ENCODE peak calls at places on chromosomes 7 and 10, in five cellular contexts. N, B, M, D and P are unnamed samples.

GRCh38 chr10:132335189-132336063 is 3.4 kb downstream of the LRRC27 start:
- DNase-seq in M (no peak), D (no peak), B (no peak), N (peak), P (no peak)

GRCh38 chr7:121620953-121621606 is 225.0 kb upstream of the FAM3C start:
- DNase-seq in N (no peak), M (no peak), D (no peak), B (no peak), P (no peak)

GRCh38 chr7:5780801-5781496 is 514 bp downstream of the RNF216 start:
- DNase-seq in D (peak), N (peak), B (no peak), M (no peak), P (peak)

GRCh38 chr7:148031816-148032215 is 558.8 kb upstream of the C7orf33 start:
- DNase-seq in D (no peak), B (no peak), N (no peak), M (no peak), P (no peak)

GRCh38 chr10:22821501-22821900 is 106.4 kb upstream of the ARMC3 start:
- DNase-seq in B (no peak), D (no peak), N (no peak), M (peak), P (no peak)

GRCh38 chr10:72062341-72062740 is 26.0 kb downstream of the SPOCK2 start:
- DNase-seq in B (no peak), D (no peak), N (no peak), M (no peak), P (no peak)

GRCh38 chr7:107394831-107395230 is 75.0 kb upstream of the GPR22 start:
- DNase-seq in D (no peak), M (peak), N (no peak), B (no peak), P (no peak)

GRCh38 chr10:79145517-79146470 is 77.0 kb downstream of the ZMIZ1 start:
- DNase-seq in M (no peak), N (no peak), D (no peak), B (no peak), P (no peak)

GRCh38 chr7:69429817-69430501 is 168.3 kb upstream of the AUTS2 start:
- DNase-seq in D (peak), N (no peak), M (no peak), B (no peak), P (no peak)

GRCh38 chr7:117704098-117704497 is 169.1 kb downstream of the CTTNBP2 start:
- DNase-seq in B (no peak), D (no peak), N (no peak), M (no peak), P (no peak)

GRCh38 chr10:62335326-62335725 is 38.8 kb upstream of the ZNF365 start:
- DNase-seq in B (no peak), M (no peak), N (no peak), D (no peak), P (no peak)

GRCh38 chr7:104487642-104488041 is 159.2 kb downstream of the LHFPL3 start:
- DNase-seq in D (no peak), N (no peak), B (no peak), M (no peak), P (no peak)

GRCh38 chr10:12221323-12222298 is 25.6 kb downstream of the CDC123 start:
- DNase-seq in D (no peak), B (no peak), N (no peak), M (no peak), P (no peak)

GRCh38 chr10:86111902-86112301 is 254.7 kb downstream of the GRID1 start:
- DNase-seq in N (no peak), B (no peak), M (no peak), D (no peak), P (no peak)

GRCh38 chr7:45267262-45267661 is 109.7 kb downstream of the RAMP3 start:
- DNase-seq in D (no peak), M (no peak), B (no peak), N (peak), P (no peak)

GRCh38 chr7:17408245-17408903 is 109.9 kb downstream of the AHR start:
- DNase-seq in D (no peak), M (peak), N (no peak), B (no peak), P (no peak)

GRCh38 chr7:19916011-19916410 is 142.6 kb upstream of the TMEM196 start:
- DNase-seq in B (no peak), D (no peak), N (no peak), M (no peak), P (no peak)

GRCh38 chr7:106283831-106284515 is 810 bp downstream of the NAMPT start:
- DNase-seq in D (peak), M (no peak), B (peak), N (peak), P (peak)

GRCh38 chr10:88071814-88072380 is 208.5 kb downstream of the PTEN start:
- DNase-seq in N (no peak), B (no peak), M (no peak), D (no peak), P (no peak)

GRCh38 chr10:88073676-88074075 is 210.3 kb downstream of the PTEN start:
- DNase-seq in M (no peak), D (no peak), B (no peak), N (no peak), P (no peak)

GRCh38 chr10:88069338-88069737 is 205.9 kb downstream of the PTEN start:
- DNase-seq in B (no peak), M (no peak), N (no peak), D (no peak), P (no peak)

GRCh38 chr10:88066876-88067275 is 203.5 kb downstream of the PTEN start:
- DNase-seq in B (peak), D (no peak), N (no peak), M (no peak), P (no peak)

GRCh38 chr10:88070080-88070880 is 206.9 kb downstream of the PTEN start:
- DNase-seq in M (no peak), B (peak), N (no peak), D (no peak), P (no peak)
- H3K4me3 ChIP-seq in M (no peak), B (no peak), N (no peak), D (no peak), P (no peak)

DNA sequence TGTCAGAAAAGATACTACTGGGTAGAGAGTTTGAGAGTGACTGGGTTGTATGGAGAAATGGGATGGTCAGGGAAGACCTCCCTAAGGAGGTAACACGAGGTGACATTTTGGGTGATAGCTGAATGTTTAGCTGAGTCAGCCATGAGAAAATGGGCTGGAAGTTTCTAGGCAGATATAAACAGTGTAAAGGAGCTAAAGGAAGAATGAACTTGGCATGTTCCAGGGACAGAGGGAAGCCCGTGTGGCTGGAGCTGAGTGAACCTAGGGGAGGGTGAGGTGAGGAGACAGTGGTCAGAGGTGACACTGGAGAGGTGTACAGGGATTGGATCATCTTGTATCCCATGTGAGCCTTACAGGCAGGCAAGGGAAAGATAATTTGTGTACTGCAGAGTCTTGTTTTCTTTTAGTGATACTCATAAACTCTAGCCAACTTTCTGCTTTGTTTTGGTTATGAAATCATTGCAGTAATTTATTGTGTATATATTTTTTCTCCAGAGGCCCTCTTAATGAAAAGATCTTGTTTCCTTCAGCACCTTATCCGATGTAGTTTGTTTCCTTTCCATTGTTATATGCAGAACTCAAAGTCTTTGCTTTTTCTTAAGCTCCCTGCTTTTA is 1.8 kb downstream of the STARD3NL start:
- DNase-seq in B (no peak), D (no peak), N (no peak), M (no peak), P (no peak)
- H3K4me3 ChIP-seq in B (peak), D (peak), N (no peak), M (no peak), P (no peak)

GRCh38 chr7:522071-522937 is 2.7 kb upstream of the PDGFA start:
- DNase-seq in N (peak), D (peak), B (peak), M (no peak), P (no peak)
- H3K4me3 ChIP-seq in N (peak), D (peak), B (peak), M (peak), P (no peak)

GRCh38 chr10:94645285-94645684 is 38.2 kb upstream of the CYP2C18 start:
- DNase-seq in M (no peak), N (no peak), D (no peak), B (no peak), P (no peak)

GRCh38 chr10:94640562-94640961 is 43.0 kb upstream of the CYP2C18 start:
- DNase-seq in N (no peak), M (no peak), D (no peak), B (no peak), P (no peak)

GRCh38 chr10:94644352-94644751 is 39.2 kb upstream of the CYP2C18 start:
- DNase-seq in M (no peak), B (no peak), N (no peak), D (no peak), P (no peak)

GRCh38 chr10:94639902-94640301 is 43.6 kb upstream of the CYP2C18 start:
- DNase-seq in N (no peak), D (no peak), B (no peak), M (no peak), P (no peak)

DNA sequence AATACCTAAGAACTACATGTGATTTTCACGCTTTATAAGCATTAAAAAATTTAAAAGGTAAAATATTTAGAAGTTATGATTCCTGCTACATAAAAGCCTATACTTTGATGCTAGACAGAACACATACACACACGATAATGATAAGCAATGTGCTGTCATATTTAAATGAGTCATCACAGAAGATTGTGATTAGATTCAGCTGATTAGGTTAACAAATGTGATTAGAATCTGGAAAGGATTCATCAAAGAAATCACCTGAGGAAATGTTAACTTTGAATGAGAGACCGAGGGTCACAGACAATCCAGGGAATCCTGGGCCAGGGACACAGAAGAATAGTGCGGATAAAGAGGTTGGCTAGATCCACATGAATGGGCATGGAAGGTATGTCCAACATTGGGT is 42.0 kb upstream of the CYP2C18 start:
- DNase-seq in N (no peak), M (no peak), D (no peak), B (no peak), P (no peak)
- H3K4me3 ChIP-seq in N (no peak), M (no peak), D (no peak), B (no peak), P (no peak)

GRCh38 chr7:99324966-99325596 is 617 bp upstream of the ARPC1A start:
- DNase-seq in M (no peak), N (no peak), D (no peak), B (no peak), P (no peak)
- H3K4me3 ChIP-seq in M (peak), N (peak), D (peak), B (peak), P (peak)

DNA sequence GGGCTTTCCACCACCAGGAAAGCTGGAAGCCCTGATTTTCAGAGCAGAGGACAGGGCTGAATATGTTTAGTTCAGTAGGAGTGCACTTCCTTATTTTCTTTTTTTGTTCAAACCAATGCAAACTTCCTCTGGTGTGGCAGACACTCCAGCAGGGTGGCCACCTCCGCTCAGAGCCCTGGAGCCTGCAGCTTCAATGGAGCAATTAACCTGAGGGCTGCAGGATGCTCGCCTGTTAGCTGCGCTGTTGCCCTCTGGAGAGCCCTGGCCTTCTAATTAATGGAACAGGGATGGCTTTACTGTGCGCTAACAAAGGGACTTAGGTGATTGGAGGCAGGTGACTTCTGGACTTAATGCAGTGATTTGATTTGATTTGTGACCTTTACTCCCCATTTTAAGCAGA is 122.8 kb upstream of the CTBP2 start:
- DNase-seq in N (no peak), M (no peak), B (no peak), D (no peak), P (no peak)
- H3K4me3 ChIP-seq in N (no peak), M (no peak), B (no peak), D (no peak), P (no peak)

DNA sequence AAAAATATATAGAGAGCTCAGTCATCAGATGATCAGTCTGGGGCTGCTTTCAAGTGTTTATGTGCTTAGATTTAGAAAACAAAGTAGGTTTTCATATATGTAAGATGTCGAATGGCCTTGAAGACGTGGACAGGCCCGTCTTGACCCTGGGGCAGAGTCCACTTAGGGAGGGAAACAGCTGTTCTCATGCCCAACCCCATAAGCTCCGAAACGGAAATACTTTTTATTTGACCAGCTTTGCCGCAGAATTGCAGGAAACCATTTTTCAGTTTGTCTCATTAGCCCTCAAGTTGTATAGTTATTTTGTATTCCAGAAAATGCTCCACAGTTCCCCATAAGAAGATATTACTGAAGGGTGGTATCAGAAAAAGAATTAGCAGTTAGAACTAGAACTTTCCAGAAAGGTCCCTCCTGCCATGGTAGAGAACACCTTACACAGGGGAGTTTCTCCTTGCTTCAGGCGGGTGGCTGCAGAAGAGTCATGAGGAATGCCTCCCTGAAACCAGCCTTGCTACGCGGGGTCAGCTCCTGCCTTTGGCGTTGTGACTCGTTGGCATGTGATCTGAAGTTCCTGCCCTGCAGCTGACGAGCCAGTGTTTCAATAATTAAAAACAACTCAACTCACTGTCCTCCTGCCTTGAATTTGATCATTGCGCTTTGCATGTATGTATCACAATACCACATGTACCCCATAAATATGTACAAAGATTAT is 192.7 kb downstream of the CELF2 start:
- DNase-seq in N (no peak), M (no peak), B (no peak), D (no peak), P (peak)
- H3K4me3 ChIP-seq in N (no peak), M (no peak), B (no peak), D (no peak), P (peak)

DNA sequence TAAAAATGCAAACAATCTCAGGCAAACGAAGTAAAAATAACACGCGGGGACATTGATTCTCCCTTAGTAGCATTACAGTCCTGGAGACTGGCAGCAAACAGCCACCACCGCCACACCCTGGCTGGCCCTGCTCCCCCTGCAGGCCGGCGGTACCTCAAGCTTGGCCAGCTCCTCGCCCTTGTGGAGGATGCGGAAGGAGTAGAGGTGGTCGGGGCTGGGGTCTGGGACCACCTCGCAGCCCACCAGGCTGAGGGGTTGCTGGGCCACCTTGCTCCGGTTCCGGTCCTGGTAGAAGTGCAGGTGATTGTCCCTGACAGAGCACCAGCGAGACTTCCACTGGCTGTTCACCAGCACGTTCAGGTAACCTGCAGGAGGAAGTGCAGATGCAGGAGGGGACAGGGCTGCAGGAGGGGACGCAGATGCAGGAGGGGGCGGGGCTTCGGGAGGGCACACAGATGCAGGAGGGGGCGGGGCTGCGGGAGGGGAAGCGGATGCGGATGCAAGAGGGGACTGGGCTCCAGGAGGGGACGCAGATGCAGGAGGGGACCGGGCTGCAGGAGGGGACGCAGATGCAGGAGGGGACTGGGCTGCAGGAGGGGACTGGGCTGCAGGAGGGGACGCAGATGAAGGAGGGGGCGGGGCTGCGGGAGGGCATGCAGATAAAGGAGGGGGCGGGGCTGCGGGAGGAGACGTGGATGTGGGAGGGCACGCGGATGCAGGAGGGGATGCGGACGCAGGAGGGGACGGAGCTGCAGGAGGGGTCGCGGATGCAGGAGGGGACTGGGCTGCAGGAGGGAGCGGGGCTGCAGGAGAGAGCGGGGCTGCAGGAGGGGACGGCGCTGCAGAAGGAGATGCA is 65.7 kb downstream of the VWA2 start:
- DNase-seq in N (peak), D (peak), B (peak), M (no peak), P (peak)
- H3K4me3 ChIP-seq in N (peak), D (peak), B (peak), M (peak), P (peak)

GRCh38 chr10:124611738-124612137 is 132.4 kb downstream of the FAM53B start:
- DNase-seq in D (no peak), N (no peak), B (no peak), M (no peak), P (no peak)
- H3K4me3 ChIP-seq in D (no peak), N (no peak), B (no peak), M (no peak), P (no peak)

GRCh38 chr7:128363261-128363721 is 1.8 kb upstream of the PRRT4 start:
- DNase-seq in D (no peak), M (no peak), B (no peak), N (no peak), P (no peak)

GRCh38 chr7:128359939-128360338 is 1.6 kb downstream of the PRRT4 start:
- DNase-seq in B (no peak), N (no peak), M (no peak), D (no peak), P (no peak)

GRCh38 chr7:128361463-128362441 is at the start of gene PRRT4:
- DNase-seq in D (peak), B (no peak), M (no peak), N (peak), P (peak)

GRCh38 chr7:128364166-128364565 is 2.7 kb upstream of the PRRT4 start:
- DNase-seq in D (no peak), N (no peak), B (no peak), M (no peak), P (no peak)

DNA sequence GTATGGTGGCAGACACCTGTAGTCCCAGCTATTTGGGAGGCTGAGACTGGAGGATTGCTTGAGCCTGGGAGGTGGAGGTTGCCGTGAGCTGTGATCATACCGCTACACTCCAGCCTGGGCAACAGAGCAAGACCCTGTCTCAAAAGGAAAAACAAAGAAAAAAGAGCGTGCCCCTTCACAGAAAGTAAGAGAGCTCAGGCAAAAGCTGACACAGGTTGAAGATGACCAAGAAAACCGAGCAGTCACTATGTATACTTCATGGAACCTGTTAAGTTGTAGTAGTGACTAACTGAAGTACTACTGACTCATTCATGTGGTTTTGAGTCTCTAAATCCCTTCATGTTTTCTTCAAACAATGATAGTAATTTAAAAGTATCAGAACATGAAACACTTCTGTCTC is 1.2 kb upstream of the PRRT4 start:
- DNase-seq in M (no peak), D (no peak), N (no peak), B (no peak), P (no peak)
- H3K4me3 ChIP-seq in M (no peak), D (no peak), N (no peak), B (no peak), P (no peak)